ENCODE peak calls at places on chromosomes 12 and 14, in seven cellular contexts. N, O, X, T, B, C and L are unnamed samples.

GRCh38 chr12:88934163-88934747 is 354.0 kb upstream of the KITLG start:
- DNase-seq in N (no peak), O (no peak), X (no peak), T (no peak), B (no peak), C (peak; percentile 48), L (no peak)

GRCh38 chr12:48305190-48305589 is 45.5 kb downstream of the ZNF641 start:
- DNase-seq in N (no peak), O (no peak), X (no peak), T (no peak), B (no peak), C (no peak), L (no peak)

GRCh38 chr14:105058521-105059034 is 6.7 kb downstream of the GPR132 start:
- DNase-seq in N (no peak), O (no peak), X (no peak), T (no peak), B (no peak), C (no peak), L (no peak)

GRCh38 chr14:73097421-73097820 is 38.9 kb upstream of the PSEN1 start:
- DNase-seq in N (no peak), O (no peak), X (no peak), T (no peak), B (no peak), C (no peak), L (no peak)

GRCh38 chr12:88814789-88815188 is 234.5 kb upstream of the KITLG start:
- DNase-seq in N (no peak), O (no peak), X (no peak), T (no peak), B (no peak), C (no peak), L (no peak)

GRCh38 chr12:27970981-27971489 is 1.5 kb downstream of the PTHLH start:
- DNase-seq in N (no peak), O (no peak), X (peak; percentile 11), T (peak; percentile 35), B (no peak), C (peak; percentile 34), L (no peak)

GRCh38 chr14:97994020-97994531 is 1196.9 kb downstream of the VRK1 start:
- DNase-seq in N (no peak), O (no peak), X (no peak), T (no peak), B (no peak), C (no peak), L (no peak)

GRCh38 chr12:10235761-10236631 is 23.3 kb downstream of the GABARAPL1 start:
- DNase-seq in N (peak; percentile 35), O (peak; percentile 29), X (no peak), T (no peak), B (peak; percentile 68), C (peak; percentile 51), L (no peak)

GRCh38 chr12:46160081-46160980 is 108.5 kb downstream of the SLC38A1 start:
- DNase-seq in N (no peak), O (no peak), X (no peak), T (no peak), B (peak; percentile 85), C (peak; percentile 90), L (no peak)

GRCh38 chr14:88029500-88029899 is 24.6 kb downstream of the GPR65 start:
- DNase-seq in N (no peak), O (no peak), X (no peak), T (no peak), B (no peak), C (no peak), L (no peak)

GRCh38 chr12:12918781-12919180 is 27.4 kb downstream of the GPRC5A start:
- DNase-seq in N (no peak), O (no peak), X (no peak), T (no peak), B (no peak), C (no peak), L (no peak)

GRCh38 chr12:116864371-116865160 is 16.7 kb downstream of the HRK start:
- DNase-seq in N (no peak), O (no peak), X (no peak), T (no peak), B (no peak), C (peak; percentile 85), L (no peak)

GRCh38 chr14:34981743-34982420 is 910 bp upstream of the SRP54 start:
- DNase-seq in N (peak; percentile 21), O (peak; percentile 58), X (peak; percentile 14), T (peak; percentile 21), B (peak; percentile 59), C (no peak), L (peak; percentile 52)

GRCh38 chr12:123384318-123384993 is 524 bp downstream of the KMT5A start:
- DNase-seq in N (no peak), O (no peak), X (no peak), T (peak; percentile 22), B (peak; percentile 14), C (no peak), L (peak; percentile 24)

GRCh38 chr12:123266679-123267277 is 4.9 kb downstream of the CDK2AP1 start:
- DNase-seq in N (no peak), O (no peak), X (no peak), T (no peak), B (no peak), C (no peak), L (no peak)

GRCh38 chr14:59187802-59188460 is 536 bp upstream of the DAAM1 start:
- DNase-seq in N (peak; percentile 46), O (peak; percentile 63), X (peak; percentile 25), T (peak; percentile 16), B (peak; percentile 43), C (no peak), L (peak; percentile 35)

GRCh38 chr12:94689002-94689645 is 38.8 kb upstream of the TMCC3 start:
- DNase-seq in N (no peak), O (no peak), X (no peak), T (no peak), B (no peak), C (peak; percentile 87), L (no peak)

GRCh38 chr12:3680919-3681594 is 71.9 kb downstream of the CRACR2A start:
- DNase-seq in N (peak; percentile 56), O (peak; percentile 50), X (peak; percentile 57), T (no peak), B (no peak), C (peak; percentile 33), L (no peak)
- TF ChIP-seq CTCF in N (peak; percentile 19), O (peak; percentile 16), X (no peak), T (no peak), B (no peak), C (no peak), L (no peak)

DNA sequence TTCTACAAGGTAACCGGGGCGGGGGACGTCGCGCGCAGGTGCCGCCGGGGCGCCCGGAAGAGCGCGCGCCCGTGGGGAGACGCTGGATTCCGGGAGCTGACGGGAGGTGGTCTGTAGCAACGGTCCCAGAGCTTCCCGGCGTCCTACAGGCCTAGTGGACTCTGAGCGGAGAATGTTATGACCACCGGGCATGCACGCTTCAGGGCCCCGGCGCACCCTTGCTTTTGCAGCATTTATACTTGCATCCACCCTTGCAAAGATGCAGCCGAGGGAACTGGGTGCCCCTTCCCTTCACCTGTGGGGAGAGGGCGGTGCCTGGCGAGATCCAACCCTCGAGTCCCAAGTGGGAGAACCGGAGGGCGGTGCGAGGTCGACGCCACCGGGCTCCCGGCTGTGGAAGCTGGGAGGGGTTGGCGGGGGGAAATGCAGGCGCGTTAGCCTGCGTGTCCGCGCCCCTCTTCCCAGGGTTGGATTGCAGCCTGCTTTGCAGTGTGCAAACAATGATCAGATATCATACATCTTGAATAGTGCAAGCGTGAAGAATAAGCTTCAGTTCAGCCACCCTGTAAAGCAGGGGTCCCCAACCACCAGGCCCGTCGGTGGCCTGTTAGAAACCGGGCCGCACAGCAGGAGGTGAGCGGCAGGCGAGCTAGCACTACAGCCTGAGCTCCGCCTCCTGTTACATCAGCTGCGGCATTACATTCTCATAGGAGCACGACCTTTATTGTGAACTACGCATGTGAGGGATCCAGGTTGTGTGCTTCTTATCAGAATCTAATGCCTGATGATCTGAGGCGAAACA is 576 bp downstream of the ERP29 start:
- DNase-seq in N (peak; percentile 52), O (peak; percentile 76), X (peak; percentile 32), T (peak; percentile 83), B (peak; percentile 84), C (peak; percentile 76), L (peak; percentile 56)
- TF ChIP-seq CTCF in N (no peak), O (peak; percentile 25), X (no peak), T (no peak), B (peak; percentile 17), C (no peak), L (peak; percentile 12)

GRCh38 chr14:100035700-100036099 is 29.5 kb upstream of the EVL start:
- DNase-seq in N (no peak), O (no peak), X (no peak), T (no peak), B (no peak), C (no peak), L (no peak)
- TF ChIP-seq CTCF in N (no peak), O (no peak), X (no peak), T (no peak), B (no peak), C (no peak), L (no peak)

GRCh38 chr12:50620050-50620974 is 115.5 kb downstream of the DIP2B start:
- DNase-seq in N (no peak), O (no peak), X (no peak), T (no peak), B (peak; percentile 61), C (peak; percentile 90), L (no peak)
- TF ChIP-seq CTCF in N (no peak), O (no peak), X (no peak), T (no peak), B (no peak), C (peak; percentile 18), L (no peak)

DNA sequence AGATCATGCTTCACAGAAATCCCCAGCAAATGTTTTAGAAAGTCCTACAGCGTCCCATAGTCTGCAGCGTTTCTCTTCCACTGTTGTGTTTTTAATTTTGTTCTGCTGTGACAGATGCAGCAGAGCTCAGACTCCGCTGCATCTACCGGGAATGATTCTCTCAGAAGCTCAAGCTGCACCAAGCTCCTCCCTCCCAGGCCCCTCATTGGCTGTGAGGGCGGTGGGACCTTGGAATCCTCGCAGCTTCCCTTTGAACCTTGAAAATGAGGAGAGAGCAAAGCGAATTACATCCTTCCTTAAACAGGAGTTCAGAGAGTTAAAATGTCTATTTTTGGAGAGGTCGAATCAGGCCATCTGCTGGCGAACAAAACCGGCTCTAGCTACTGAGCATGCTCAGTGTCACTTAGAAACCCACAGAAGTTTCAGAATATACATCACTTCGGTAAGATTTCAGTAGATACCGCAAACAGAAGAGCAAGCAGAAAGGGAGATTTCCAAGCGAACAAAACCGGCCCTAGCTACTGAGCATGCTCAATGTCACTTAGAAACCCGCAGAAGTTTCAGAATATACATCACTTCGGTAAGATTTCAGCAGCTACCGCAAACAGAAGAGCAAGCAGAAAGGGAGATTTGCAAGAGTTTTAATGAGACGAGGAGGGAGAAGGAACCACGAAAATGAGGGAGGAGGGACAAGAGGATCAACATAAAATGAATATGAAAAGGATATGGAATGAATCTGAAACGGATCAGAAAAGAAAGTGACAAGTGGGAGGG is at the start of gene ABCD2:
- DNase-seq in N (peak; percentile 69), O (peak; percentile 80), X (peak; percentile 69), T (peak; percentile 67), B (peak; percentile 79), C (peak; percentile 80), L (peak; percentile 64)
- TF ChIP-seq CTCF in N (no peak), O (no peak), X (no peak), T (no peak), B (peak; percentile 24), C (no peak), L (no peak)

GRCh38 chr12:82149045-82149444 is 209.1 kb downstream of the CCDC59 start:
- DNase-seq in N (no peak), O (no peak), X (no peak), T (no peak), B (no peak), C (no peak), L (no peak)

GRCh38 chr12:82144505-82144904 is 213.7 kb downstream of the CCDC59 start:
- DNase-seq in N (no peak), O (no peak), X (no peak), T (no peak), B (peak; percentile 3), C (no peak), L (no peak)

GRCh38 chr12:82146740-82147139 is 211.4 kb downstream of the CCDC59 start:
- DNase-seq in N (no peak), O (no peak), X (no peak), T (no peak), B (peak; percentile 1), C (no peak), L (no peak)
- TF ChIP-seq CTCF in N (no peak), O (no peak), X (no peak), T (no peak), B (no peak), C (no peak), L (no peak)